ENCODE peak calls at places on chromosomes 11 and 22, in nine cellular contexts. One of them, this sample, is unnamed.

GRCh38 chr22:49142891-49143290 is 684.8 kb downstream of the BRD1 start:
- DNase-seq in neuronal stem cell: no peak
- DNase-seq in NCI-H748 treated with DMSO at 0.1 percent for 48 hours: no peak
- DNase-seq in cardiac fibroblast: no peak
- DNase-seq in adrenal gland: no peak
- DNase-seq in A172: no peak
- DNase-seq in lung microvascular endothelial cell: no peak
- DNase-seq in activated T-cell treated with anti-CD3 and anti-CD28 coated beads, Interleukin-2, amount 50 U/mL, for 72 hours: no peak
- DNase-seq in HS-27A: no peak
- DNase-seq in this sample: no peak

GRCh38 chr11:99988105-99988907 is 698.8 kb upstream of the ARHGAP42 start:
- DNase-seq in neuronal stem cell: no peak
- DNase-seq in NCI-H748 treated with DMSO at 0.1 percent for 48 hours: no peak
- DNase-seq in cardiac fibroblast: peak; percentile 5
- DNase-seq in adrenal gland: no peak
- DNase-seq in A172: peak; percentile 9
- DNase-seq in lung microvascular endothelial cell: no peak
- DNase-seq in activated T-cell treated with anti-CD3 and anti-CD28 coated beads, Interleukin-2, amount 50 U/mL, for 72 hours: no peak
- DNase-seq in HS-27A: no peak
- DNase-seq in this sample: no peak

GRCh38 chr11:118911880-118912741 is 13.6 kb downstream of the BCL9L start:
- DNase-seq in neuronal stem cell: no peak
- DNase-seq in NCI-H748 treated with DMSO at 0.1 percent for 48 hours: no peak
- DNase-seq in cardiac fibroblast: peak; percentile 87
- DNase-seq in adrenal gland: peak; percentile 97
- DNase-seq in A172: peak; percentile 86
- DNase-seq in lung microvascular endothelial cell: peak; percentile 61
- DNase-seq in activated T-cell treated with anti-CD3 and anti-CD28 coated beads, Interleukin-2, amount 50 U/mL, for 72 hours: peak; percentile 87
- DNase-seq in HS-27A: no peak
- DNase-seq in this sample: peak; percentile 90

GRCh38 chr11:43212279-43212678 is 99.5 kb upstream of the API5 start:
- DNase-seq in neuronal stem cell: no peak
- DNase-seq in NCI-H748 treated with DMSO at 0.1 percent for 48 hours: no peak
- DNase-seq in cardiac fibroblast: no peak
- DNase-seq in adrenal gland: no peak
- DNase-seq in A172: no peak
- DNase-seq in lung microvascular endothelial cell: no peak
- DNase-seq in activated T-cell treated with anti-CD3 and anti-CD28 coated beads, Interleukin-2, amount 50 U/mL, for 72 hours: no peak
- DNase-seq in HS-27A: no peak
- DNase-seq in this sample: no peak

GRCh38 chr11:125428486-125429173 is 67.4 kb downstream of the FEZ1 start:
- DNase-seq in neuronal stem cell: no peak
- DNase-seq in NCI-H748 treated with DMSO at 0.1 percent for 48 hours: no peak
- DNase-seq in cardiac fibroblast: no peak
- DNase-seq in adrenal gland: no peak
- DNase-seq in A172: no peak
- DNase-seq in lung microvascular endothelial cell: no peak
- DNase-seq in activated T-cell treated with anti-CD3 and anti-CD28 coated beads, Interleukin-2, amount 50 U/mL, for 72 hours: no peak
- DNase-seq in HS-27A: no peak
- DNase-seq in this sample: no peak

GRCh38 chr11:6298605-6299004 is 21.7 kb downstream of the CAVIN3 start:
- DNase-seq in neuronal stem cell: no peak
- DNase-seq in NCI-H748 treated with DMSO at 0.1 percent for 48 hours: no peak
- DNase-seq in cardiac fibroblast: peak; percentile 58
- DNase-seq in adrenal gland: peak; percentile 39
- DNase-seq in A172: peak; percentile 53
- DNase-seq in lung microvascular endothelial cell: peak; percentile 67
- DNase-seq in activated T-cell treated with anti-CD3 and anti-CD28 coated beads, Interleukin-2, amount 50 U/mL, for 72 hours: peak; percentile 40
- DNase-seq in HS-27A: no peak
- DNase-seq in this sample: peak; percentile 69

GRCh38 chr11:68373189-68373809 is 60.9 kb downstream of the LRP5 start:
- DNase-seq in neuronal stem cell: no peak
- DNase-seq in NCI-H748 treated with DMSO at 0.1 percent for 48 hours: no peak
- DNase-seq in cardiac fibroblast: peak; percentile 63
- DNase-seq in adrenal gland: no peak
- DNase-seq in A172: no peak
- DNase-seq in lung microvascular endothelial cell: no peak
- DNase-seq in activated T-cell treated with anti-CD3 and anti-CD28 coated beads, Interleukin-2, amount 50 U/mL, for 72 hours: no peak
- DNase-seq in HS-27A: no peak
- DNase-seq in this sample: no peak

GRCh38 chr11:108654994-108655631 is 9.8 kb upstream of the DDX10 start:
- DNase-seq in neuronal stem cell: no peak
- DNase-seq in NCI-H748 treated with DMSO at 0.1 percent for 48 hours: peak; percentile 4
- DNase-seq in cardiac fibroblast: peak; percentile 63
- DNase-seq in adrenal gland: peak; percentile 44
- DNase-seq in A172: peak; percentile 39
- DNase-seq in lung microvascular endothelial cell: peak; percentile 69
- DNase-seq in activated T-cell treated with anti-CD3 and anti-CD28 coated beads, Interleukin-2, amount 50 U/mL, for 72 hours: peak; percentile 38
- DNase-seq in HS-27A: peak; percentile 22
- DNase-seq in this sample: peak; percentile 69

GRCh38 chr11:65921033-65921555 is 1.9 kb downstream of the DRAP1 start:
- DNase-seq in neuronal stem cell: no peak
- DNase-seq in NCI-H748 treated with DMSO at 0.1 percent for 48 hours: no peak
- DNase-seq in cardiac fibroblast: no peak
- DNase-seq in adrenal gland: no peak
- DNase-seq in A172: no peak
- DNase-seq in lung microvascular endothelial cell: no peak
- DNase-seq in activated T-cell treated with anti-CD3 and anti-CD28 coated beads, Interleukin-2, amount 50 U/mL, for 72 hours: no peak
- DNase-seq in HS-27A: no peak
- DNase-seq in this sample: no peak

GRCh38 chr22:46110215-46110614 is 40.1 kb upstream of the PPARA start:
- DNase-seq in neuronal stem cell: no peak
- DNase-seq in NCI-H748 treated with DMSO at 0.1 percent for 48 hours: no peak
- DNase-seq in cardiac fibroblast: peak; percentile 32
- DNase-seq in adrenal gland: peak; percentile 86
- DNase-seq in A172: no peak
- DNase-seq in lung microvascular endothelial cell: no peak
- DNase-seq in activated T-cell treated with anti-CD3 and anti-CD28 coated beads, Interleukin-2, amount 50 U/mL, for 72 hours: peak; percentile 20
- DNase-seq in HS-27A: no peak
- DNase-seq in this sample: no peak

GRCh38 chr11:119496997-119497396 is 74.0 kb upstream of the THY1 start:
- DNase-seq in neuronal stem cell: no peak
- DNase-seq in NCI-H748 treated with DMSO at 0.1 percent for 48 hours: no peak
- DNase-seq in cardiac fibroblast: no peak
- DNase-seq in adrenal gland: no peak
- DNase-seq in A172: no peak
- DNase-seq in lung microvascular endothelial cell: no peak
- DNase-seq in activated T-cell treated with anti-CD3 and anti-CD28 coated beads, Interleukin-2, amount 50 U/mL, for 72 hours: no peak
- DNase-seq in HS-27A: no peak
- DNase-seq in this sample: no peak

GRCh38 chr22:23092217-23092955 is 22.1 kb downstream of the GNAZ start:
- DNase-seq in neuronal stem cell: no peak
- DNase-seq in NCI-H748 treated with DMSO at 0.1 percent for 48 hours: no peak
- DNase-seq in cardiac fibroblast: no peak
- DNase-seq in adrenal gland: no peak
- DNase-seq in A172: no peak
- DNase-seq in lung microvascular endothelial cell: no peak
- DNase-seq in activated T-cell treated with anti-CD3 and anti-CD28 coated beads, Interleukin-2, amount 50 U/mL, for 72 hours: no peak
- DNase-seq in HS-27A: no peak
- DNase-seq in this sample: no peak

GRCh38 chr22:32336185-32336603 is 21.5 kb upstream of the RFPL3 start:
- DNase-seq in neuronal stem cell: peak; percentile 78
- DNase-seq in NCI-H748 treated with DMSO at 0.1 percent for 48 hours: no peak
- DNase-seq in cardiac fibroblast: no peak
- DNase-seq in adrenal gland: no peak
- DNase-seq in A172: no peak
- DNase-seq in lung microvascular endothelial cell: no peak
- DNase-seq in activated T-cell treated with anti-CD3 and anti-CD28 coated beads, Interleukin-2, amount 50 U/mL, for 72 hours: no peak
- DNase-seq in HS-27A: no peak
- DNase-seq in this sample: no peak

GRCh38 chr11:108497317-108498045 is 703 bp downstream of the POGLUT3 start:
- DNase-seq in neuronal stem cell: peak; percentile 78
- DNase-seq in NCI-H748 treated with DMSO at 0.1 percent for 48 hours: peak; percentile 21
- DNase-seq in cardiac fibroblast: peak; percentile 98
- DNase-seq in adrenal gland: peak; percentile 94
- DNase-seq in A172: peak; percentile 89
- DNase-seq in lung microvascular endothelial cell: peak; percentile 96
- DNase-seq in activated T-cell treated with anti-CD3 and anti-CD28 coated beads, Interleukin-2, amount 50 U/mL, for 72 hours: peak; percentile 73
- DNase-seq in HS-27A: peak; percentile 86
- DNase-seq in this sample: peak; percentile 99

GRCh38 chr11:120068114-120068573 is 69.8 kb downstream of the TRIM29 start:
- DNase-seq in neuronal stem cell: no peak
- DNase-seq in NCI-H748 treated with DMSO at 0.1 percent for 48 hours: no peak
- DNase-seq in cardiac fibroblast: peak; percentile 24
- DNase-seq in adrenal gland: no peak
- DNase-seq in A172: peak; percentile 83
- DNase-seq in lung microvascular endothelial cell: peak; percentile 54
- DNase-seq in activated T-cell treated with anti-CD3 and anti-CD28 coated beads, Interleukin-2, amount 50 U/mL, for 72 hours: no peak
- DNase-seq in HS-27A: no peak
- DNase-seq in this sample: peak; percentile 35

GRCh38 chr11:9859491-9860305 is 195.8 kb downstream of the SWAP70 start:
- DNase-seq in neuronal stem cell: no peak
- DNase-seq in NCI-H748 treated with DMSO at 0.1 percent for 48 hours: no peak
- DNase-seq in cardiac fibroblast: peak; percentile 24
- DNase-seq in adrenal gland: no peak
- DNase-seq in A172: no peak
- DNase-seq in lung microvascular endothelial cell: no peak
- DNase-seq in activated T-cell treated with anti-CD3 and anti-CD28 coated beads, Interleukin-2, amount 50 U/mL, for 72 hours: peak; percentile 38
- DNase-seq in HS-27A: no peak
- DNase-seq in this sample: no peak

GRCh38 chr11:130414107-130415088 is 14.0 kb downstream of the ADAMTS8 start:
- DNase-seq in neuronal stem cell: no peak
- DNase-seq in NCI-H748 treated with DMSO at 0.1 percent for 48 hours: no peak
- DNase-seq in cardiac fibroblast: no peak
- DNase-seq in adrenal gland: no peak
- DNase-seq in A172: no peak
- DNase-seq in lung microvascular endothelial cell: no peak
- DNase-seq in activated T-cell treated with anti-CD3 and anti-CD28 coated beads, Interleukin-2, amount 50 U/mL, for 72 hours: no peak
- DNase-seq in HS-27A: no peak
- DNase-seq in this sample: no peak

GRCh38 chr22:19714320-19715252 is at the start of gene SEPTIN5:
- DNase-seq in neuronal stem cell: no peak
- DNase-seq in NCI-H748 treated with DMSO at 0.1 percent for 48 hours: no peak
- DNase-seq in cardiac fibroblast: no peak
- DNase-seq in adrenal gland: no peak
- DNase-seq in A172: no peak
- DNase-seq in lung microvascular endothelial cell: peak; percentile 29
- DNase-seq in activated T-cell treated with anti-CD3 and anti-CD28 coated beads, Interleukin-2, amount 50 U/mL, for 72 hours: no peak
- DNase-seq in HS-27A: no peak
- DNase-seq in this sample: no peak

GRCh38 chr22:35209203-35209602 is 48.1 kb upstream of the HMGXB4 start:
- DNase-seq in neuronal stem cell: no peak
- DNase-seq in NCI-H748 treated with DMSO at 0.1 percent for 48 hours: no peak
- DNase-seq in cardiac fibroblast: no peak
- DNase-seq in adrenal gland: no peak
- DNase-seq in A172: no peak
- DNase-seq in lung microvascular endothelial cell: no peak
- DNase-seq in activated T-cell treated with anti-CD3 and anti-CD28 coated beads, Interleukin-2, amount 50 U/mL, for 72 hours: no peak
- DNase-seq in HS-27A: no peak
- DNase-seq in this sample: no peak

GRCh38 chr11:48017105-48017874 is 36.9 kb downstream of the PTPRJ start:
- DNase-seq in neuronal stem cell: no peak
- DNase-seq in NCI-H748 treated with DMSO at 0.1 percent for 48 hours: no peak
- DNase-seq in cardiac fibroblast: no peak
- DNase-seq in adrenal gland: no peak
- DNase-seq in A172: no peak
- DNase-seq in lung microvascular endothelial cell: no peak
- DNase-seq in activated T-cell treated with anti-CD3 and anti-CD28 coated beads, Interleukin-2, amount 50 U/mL, for 72 hours: peak; percentile 77
- DNase-seq in HS-27A: no peak
- DNase-seq in this sample: no peak

GRCh38 chr11:95282337-95282751 is 51.3 kb upstream of the SESN3 start:
- DNase-seq in neuronal stem cell: no peak
- DNase-seq in NCI-H748 treated with DMSO at 0.1 percent for 48 hours: no peak
- DNase-seq in cardiac fibroblast: peak; percentile 79
- DNase-seq in adrenal gland: no peak
- DNase-seq in A172: no peak
- DNase-seq in lung microvascular endothelial cell: no peak
- DNase-seq in activated T-cell treated with anti-CD3 and anti-CD28 coated beads, Interleukin-2, amount 50 U/mL, for 72 hours: no peak
- DNase-seq in HS-27A: no peak
- DNase-seq in this sample: no peak

GRCh38 chr11:2901854-2902783 is 16.5 kb upstream of the CDKN1C start:
- DNase-seq in neuronal stem cell: peak; percentile 76
- DNase-seq in NCI-H748 treated with DMSO at 0.1 percent for 48 hours: peak; percentile 82
- DNase-seq in cardiac fibroblast: peak; percentile 93
- DNase-seq in adrenal gland: peak; percentile 97
- DNase-seq in A172: peak; percentile 94
- DNase-seq in lung microvascular endothelial cell: peak; percentile 94
- DNase-seq in activated T-cell treated with anti-CD3 and anti-CD28 coated beads, Interleukin-2, amount 50 U/mL, for 72 hours: peak; percentile 98
- DNase-seq in HS-27A: peak; percentile 69
- DNase-seq in this sample: peak; percentile 81

GRCh38 chr22:33504941-33505647 is 415.2 kb downstream of the LARGE1 start:
- DNase-seq in neuronal stem cell: no peak
- DNase-seq in NCI-H748 treated with DMSO at 0.1 percent for 48 hours: no peak
- DNase-seq in cardiac fibroblast: no peak
- DNase-seq in adrenal gland: no peak
- DNase-seq in A172: no peak
- DNase-seq in lung microvascular endothelial cell: no peak
- DNase-seq in activated T-cell treated with anti-CD3 and anti-CD28 coated beads, Interleukin-2, amount 50 U/mL, for 72 hours: no peak
- DNase-seq in HS-27A: no peak
- DNase-seq in this sample: no peak

GRCh38 chr22:33921576-33922181 is 1.4 kb upstream of the LARGE1 start:
- DNase-seq in neuronal stem cell: peak; percentile 86
- DNase-seq in NCI-H748 treated with DMSO at 0.1 percent for 48 hours: no peak
- DNase-seq in cardiac fibroblast: peak; percentile 67
- DNase-seq in adrenal gland: peak; percentile 63
- DNase-seq in A172: no peak
- DNase-seq in lung microvascular endothelial cell: peak; percentile 30
- DNase-seq in activated T-cell treated with anti-CD3 and anti-CD28 coated beads, Interleukin-2, amount 50 U/mL, for 72 hours: peak; percentile 23
- DNase-seq in HS-27A: no peak
- DNase-seq in this sample: peak; percentile 28

GRCh38 chr11:14254533-14255530 is 104.2 kb downstream of the RRAS2 start:
- DNase-seq in neuronal stem cell: no peak
- DNase-seq in NCI-H748 treated with DMSO at 0.1 percent for 48 hours: no peak
- DNase-seq in cardiac fibroblast: no peak
- DNase-seq in adrenal gland: no peak
- DNase-seq in A172: no peak
- DNase-seq in lung microvascular endothelial cell: no peak
- DNase-seq in activated T-cell treated with anti-CD3 and anti-CD28 coated beads, Interleukin-2, amount 50 U/mL, for 72 hours: no peak
- DNase-seq in HS-27A: no peak
- DNase-seq in this sample: no peak